ENCODE peak calls at places on chromosomes 6 and 20, in four cellular contexts. Q is foreskin keratinocyte, T is endodermal cell, M is HCT116. N is an unnamed sample. For H3K4me1, the result is how much of the 10 kb centered on the place peaks cover.

GRCh38 chr6:125432014-125432413 is 130.2 kb upstream of the HDDC2 start:
- DNase-seq in M (no peak), T (no peak), Q (no peak), N (no peak)

GRCh38 chr20:22584922-22585785 is 782 bp upstream of the FOXA2 start:
- DNase-seq in M (no peak), T (peak), Q (no peak), N (no peak)

GRCh38 chr6:121260651-121261102 is 73.6 kb downstream of the TBC1D32 start:
- DNase-seq in Q (peak), M (no peak), T (no peak), N (no peak)

GRCh38 chr20:63898882-63899558 is 4.1 kb downstream of the DNAJC5 start:
- DNase-seq in T (no peak), Q (no peak), M (no peak), N (no peak)

GRCh38 chr6:34515473-34516387 is 40.4 kb downstream of the SPDEF start:
- DNase-seq in M (no peak), Q (no peak), T (peak), N (no peak)

GRCh38 chr6:56842602-56843475 is 112.1 kb upstream of the BEND6 start:
- DNase-seq in M (no peak), Q (peak), T (peak), N (peak)

GRCh38 chr6:43935921-43936320 is 165.9 kb downstream of the VEGFA start:
- DNase-seq in Q (no peak), T (no peak), M (no peak), N (no peak)

GRCh38 chr6:163340201-163340887 is 74.2 kb upstream of the QKI start:
- DNase-seq in M (no peak), Q (no peak), T (no peak), N (no peak)

GRCh38 chr6:125558907-125559306 is 190.5 kb upstream of the HEY2 start:
- DNase-seq in Q (peak), T (peak), M (no peak), N (no peak)

GRCh38 chr20:24960302-24960801 is 11.3 kb downstream of the CST7 start:
- DNase-seq in Q (no peak), M (no peak), T (peak), N (no peak)

GRCh38 chr6:135922170-135922569 is 70.7 kb downstream of the PDE7B start:
- DNase-seq in T (peak), M (peak), Q (peak), N (no peak)

GRCh38 chr20:47361268-47361665 is 4.8 kb upstream of the ZMYND8 start:
- DNase-seq in M (no peak), Q (no peak), T (no peak), N (no peak)

GRCh38 chr6:7624781-7625710 is 35.0 kb downstream of the SNRNP48 start:
- DNase-seq in M (no peak), T (no peak), Q (no peak), N (no peak)

GRCh38 chr6:107607109-107607508 is 117.2 kb downstream of the SOBP start:
- DNase-seq in Q (no peak), T (no peak), M (no peak), N (no peak)

GRCh38 chr6:26594730-26595632 is 1.8 kb upstream of the ABT1 start:
- DNase-seq in T (peak), M (peak), Q (peak), N (no peak)

GRCh38 chr20:60036346-60037119 is 78.3 kb downstream of the CDH26 start:
- DNase-seq in Q (no peak), M (no peak), T (no peak), N (no peak)

GRCh38 chr6:170291271-170292110 is 613 bp upstream of the DLL1 start:
- DNase-seq in T (peak), M (no peak), Q (peak), N (no peak)

GRCh38 chr6:8082954-8083858 is 19.0 kb upstream of the BLOC1S5 start:
- DNase-seq in Q (peak), M (peak), T (no peak), N (no peak)

GRCh38 chr20:33009214-33010132 is 2.0 kb downstream of the BPIFB2 start:
- DNase-seq in M (no peak), Q (no peak), T (no peak), N (no peak)

GRCh38 chr6:167970236-167970635 is 27.2 kb upstream of the KIF25 start:
- DNase-seq in Q (no peak), M (no peak), T (no peak), N (no peak)

GRCh38 chr6:9186148-9186547 is 750.8 kb upstream of the SLC35B3 start:
- DNase-seq in Q (no peak), M (no peak), T (no peak), N (no peak)

GRCh38 chr20:59939052-59939878 is 840 bp downstream of the PPP1R3D start:
- DNase-seq in T (peak), Q (no peak), M (no peak), N (no peak)

GRCh38 chr6:118903134-118903533 is 9.2 kb downstream of the ASF1A start:
- DNase-seq in Q (no peak), T (no peak), M (no peak), N (no peak)

GRCh38 chr6:158213925-158214674 is 46.0 kb downstream of the GTF2H5 start:
- DNase-seq in Q (peak), M (peak), T (peak), N (peak)

GRCh38 chr6:38509713-38510112 is 130.0 kb downstream of the BTBD9 start:
- DNase-seq in Q (peak), T (no peak), M (peak), N (no peak)

GRCh38 chr20:62637110-62637509 is 5.2 kb upstream of the SLCO4A1 start:
- DNase-seq in T (no peak), M (no peak), Q (no peak), N (no peak)

GRCh38 chr6:31495580-31495979 is 2.4 kb upstream of the MICB start:
- DNase-seq in T (no peak), M (no peak), Q (peak), N (no peak)

GRCh38 chr20:2741463-2741862 is 48.9 kb downstream of the EBF4 start:
- DNase-seq in M (no peak), Q (no peak), T (no peak), N (peak)

GRCh38 chr20:4245542-4245941 is 230.2 kb upstream of the RNF24 start:
- DNase-seq in T (no peak), Q (no peak), M (no peak), N (no peak)

GRCh38 chr20:21139881-21140566 is 14.1 kb downstream of the KIZ start:
- DNase-seq in M (no peak), T (no peak), Q (no peak), N (no peak)

GRCh38 chr6:18241208-18241836 is 23.0 kb downstream of the DEK start:
- DNase-seq in M (peak), T (no peak), Q (peak), N (no peak)

GRCh38 chr6:170148709-170149470 is 142.0 kb downstream of the DLL1 start:
- DNase-seq in Q (no peak), T (peak), M (no peak), N (no peak)

GRCh38 chr6:144321839-144322591 is 36.9 kb downstream of the UTRN start:
- DNase-seq in M (no peak), T (peak), Q (no peak), N (no peak)

GRCh38 chr20:62066983-62067433 is 1.3 kb upstream of the TAF4 start:
- DNase-seq in M (no peak), T (peak), Q (no peak), N (no peak)

GRCh38 chr6:149271348-149272340 is 45.9 kb upstream of the TAB2 start:
- DNase-seq in M (no peak), T (no peak), Q (no peak), N (peak)

GRCh38 chr6:57421503-57421902 is 104.1 kb downstream of the PRIM2 start:
- DNase-seq in T (no peak), M (no peak), Q (no peak), N (no peak)

GRCh38 chr6:48834706-48835105 is 628.3 kb downstream of the MMUT start:
- DNase-seq in M (no peak), Q (no peak), T (no peak), N (no peak)

GRCh38 chr20:46289416-46289815 is 18.9 kb downstream of the CDH22 start:
- DNase-seq in M (no peak), Q (no peak), T (no peak), N (no peak)

DNA sequence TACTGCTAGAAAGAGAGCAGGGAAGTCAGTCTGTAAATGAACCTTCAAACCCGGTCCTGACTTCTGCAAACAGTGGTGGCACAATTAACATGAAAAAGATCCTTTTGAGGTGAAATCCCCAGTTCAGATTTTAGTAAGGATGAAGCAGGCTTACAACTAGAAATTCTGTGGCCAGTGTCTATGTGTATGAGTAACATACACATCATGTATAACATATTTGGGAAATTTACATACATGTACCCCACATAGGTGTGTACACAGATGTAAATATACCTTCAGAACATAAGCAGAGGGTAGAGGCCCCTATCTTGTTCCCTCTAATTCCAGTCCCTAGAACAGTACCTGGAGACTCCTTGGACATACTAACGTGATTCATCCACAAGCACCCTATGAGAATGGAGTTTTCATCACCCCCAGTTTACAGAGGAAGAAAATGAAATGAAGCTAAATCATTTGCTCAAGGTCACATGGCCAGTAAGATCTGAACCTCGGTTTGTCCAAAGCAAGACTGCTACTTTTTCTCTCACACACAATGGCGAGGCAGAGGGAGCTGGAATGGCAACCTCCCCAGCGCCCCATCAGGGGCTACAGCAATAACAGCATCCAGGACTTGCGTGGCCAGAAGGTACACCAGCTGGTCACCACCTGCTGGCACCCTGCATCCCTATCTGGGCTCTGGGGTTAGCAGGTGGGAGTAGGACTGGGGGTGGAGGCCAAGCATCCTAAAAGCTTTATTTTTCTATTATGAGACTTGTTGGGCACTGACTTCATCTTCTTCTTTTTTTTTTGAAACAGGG is 41.6 kb downstream of the TTI1 start:
- DNase-seq in T (no peak), M (no peak), Q (no peak), N (no peak)
- H3K4me1 ChIP-seq in T (under half), M (under half), Q (under half), N (under half)

DNA sequence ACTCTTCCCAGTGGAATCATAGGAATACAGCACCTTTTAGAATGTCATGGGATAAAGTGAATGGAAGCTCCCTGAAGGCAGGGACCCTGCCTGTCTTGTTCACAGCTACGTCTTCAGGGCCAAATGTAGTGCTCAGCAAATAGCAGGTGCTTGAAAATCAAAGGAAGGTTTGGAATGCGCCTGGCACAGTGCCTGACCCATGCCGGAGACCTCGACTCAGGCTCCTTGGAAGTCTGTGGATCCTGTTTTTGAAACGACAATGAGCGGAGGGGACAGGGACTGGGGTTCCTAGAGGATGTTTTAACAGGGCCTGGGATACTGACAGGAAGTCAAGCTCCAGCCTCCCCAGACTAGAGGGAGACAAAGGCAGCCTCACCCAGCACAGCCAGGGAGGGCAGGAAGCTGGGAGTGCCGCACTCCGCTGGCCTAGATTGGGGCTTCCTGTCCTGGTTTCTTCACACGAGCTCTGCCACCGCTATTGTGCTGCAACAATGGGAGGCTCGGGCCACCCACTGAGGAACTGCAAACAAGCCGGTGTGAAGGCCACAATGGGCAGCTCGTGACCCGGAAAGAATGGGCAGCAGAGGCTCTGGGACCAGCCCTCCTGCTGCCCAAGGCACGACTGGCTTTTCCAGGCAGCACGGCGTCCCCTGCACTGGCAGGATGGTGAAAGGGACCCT is 76.7 kb downstream of the PREX1 start:
- DNase-seq in T (peak), M (no peak), Q (no peak), N (no peak)
- H3K4me1 ChIP-seq in T (under half), M (under half), Q (under half), N (under half)

GRCh38 chr6:111823012-111823411 is 50.2 kb downstream of the FYN start:
- DNase-seq in Q (no peak), T (no peak), M (no peak), N (no peak)

GRCh38 chr6:111819458-111819857 is 53.8 kb downstream of the FYN start:
- DNase-seq in T (no peak), Q (no peak), M (no peak), N (no peak)

GRCh38 chr6:111813247-111814162 is 59.7 kb downstream of the FYN start:
- DNase-seq in T (no peak), M (no peak), Q (peak), N (no peak)

GRCh38 chr6:111817451-111818146 is 55.7 kb downstream of the FYN start:
- DNase-seq in Q (no peak), T (no peak), M (no peak), N (no peak)

DNA sequence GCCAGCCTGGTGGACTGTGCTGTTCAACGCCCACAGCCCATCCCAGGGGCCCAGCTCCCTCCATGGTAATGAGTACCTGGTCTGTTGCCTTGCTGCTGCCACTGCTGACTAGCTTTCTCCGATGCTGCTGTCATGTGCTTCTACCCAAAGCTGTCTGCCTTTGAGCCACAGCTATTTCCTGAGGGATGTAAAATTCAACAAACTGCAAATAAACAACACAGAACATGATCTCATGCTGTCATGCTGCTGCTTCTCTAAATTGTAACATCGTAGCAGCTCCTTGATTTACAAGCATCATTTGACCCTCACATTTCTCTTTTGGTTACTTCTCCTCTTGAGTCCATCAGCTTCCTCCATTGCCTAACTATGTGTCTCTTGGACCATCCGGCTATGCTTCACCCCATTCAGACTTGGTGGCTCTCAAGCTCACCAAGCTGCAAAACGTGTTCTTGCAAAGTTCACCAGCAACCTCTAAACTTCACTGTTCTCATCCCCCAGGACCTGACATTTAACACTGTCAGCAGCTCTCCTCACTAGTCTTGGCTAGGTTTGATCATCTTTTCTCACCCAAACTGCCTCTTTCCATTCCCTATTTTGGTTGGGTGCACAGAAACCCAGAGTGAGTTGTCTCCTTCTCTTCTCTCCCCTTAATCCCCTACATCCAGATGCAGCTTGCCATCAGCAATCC is 54.6 kb downstream of the FYN start:
- DNase-seq in Q (no peak), M (no peak), T (no peak), N (no peak)
- H3K4me1 ChIP-seq in Q (under half), M (under half), T (under half), N (under half)

DNA sequence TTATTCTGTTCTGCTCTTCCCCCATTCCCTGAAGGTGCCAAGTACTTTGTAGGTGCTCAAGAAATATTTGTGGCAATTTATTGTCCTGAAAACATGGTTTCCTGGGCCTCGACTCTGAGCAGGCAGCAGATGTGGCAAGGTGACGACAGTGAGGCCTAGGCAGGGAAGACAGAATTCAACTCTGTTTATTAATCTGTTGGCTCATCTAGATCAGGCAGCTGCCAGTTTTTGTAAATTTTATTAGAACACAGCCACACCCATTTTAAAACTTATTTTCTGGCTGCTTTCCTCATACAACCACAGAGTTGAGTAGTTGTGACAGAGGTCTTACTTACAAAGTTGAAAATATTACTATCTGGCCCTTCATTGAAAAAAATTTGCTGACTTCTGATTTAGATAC is 24.5 kb downstream of the MAPK14 start:
- DNase-seq in T (no peak), Q (no peak), M (no peak), N (no peak)
- H3K4me1 ChIP-seq in T (under half), Q (under half), M (under half), N (under half)

GRCh38 chr20:976033-976432 is 26.1 kb downstream of the RSPO4 start:
- DNase-seq in T (no peak), M (no peak), Q (no peak), N (no peak)

GRCh38 chr20:972256-972655 is 29.9 kb downstream of the RSPO4 start:
- DNase-seq in M (no peak), Q (no peak), T (no peak), N (no peak)

GRCh38 chr20:973785-974194 is 28.3 kb downstream of the RSPO4 start:
- DNase-seq in M (peak), T (peak), Q (peak), N (peak)

GRCh38 chr20:982754-983153 is 19.4 kb downstream of the RSPO4 start:
- DNase-seq in Q (no peak), M (no peak), T (peak), N (no peak)

GRCh38 chr20:977021-977420 is 25.1 kb downstream of the RSPO4 start:
- DNase-seq in Q (no peak), T (peak), M (no peak), N (no peak)
- H3K4me1 ChIP-seq in Q (under half), T (under half), M (under half), N (under half)

GRCh38 chr20:34993941-34994508 is 38.4 kb downstream of the MYH7B start:
- DNase-seq in M (no peak), Q (no peak), T (no peak), N (no peak)

GRCh38 chr20:34996243-34996984 is 40.7 kb downstream of the MYH7B start:
- DNase-seq in T (no peak), Q (no peak), M (no peak), N (no peak)

GRCh38 chr20:34994509-34995131 is 39.0 kb downstream of the MYH7B start:
- DNase-seq in T (no peak), Q (no peak), M (no peak), N (no peak)

GRCh38 chr20:34995696-34996095 is 40.0 kb downstream of the MYH7B start:
- DNase-seq in Q (no peak), T (no peak), M (no peak), N (no peak)

DNA sequence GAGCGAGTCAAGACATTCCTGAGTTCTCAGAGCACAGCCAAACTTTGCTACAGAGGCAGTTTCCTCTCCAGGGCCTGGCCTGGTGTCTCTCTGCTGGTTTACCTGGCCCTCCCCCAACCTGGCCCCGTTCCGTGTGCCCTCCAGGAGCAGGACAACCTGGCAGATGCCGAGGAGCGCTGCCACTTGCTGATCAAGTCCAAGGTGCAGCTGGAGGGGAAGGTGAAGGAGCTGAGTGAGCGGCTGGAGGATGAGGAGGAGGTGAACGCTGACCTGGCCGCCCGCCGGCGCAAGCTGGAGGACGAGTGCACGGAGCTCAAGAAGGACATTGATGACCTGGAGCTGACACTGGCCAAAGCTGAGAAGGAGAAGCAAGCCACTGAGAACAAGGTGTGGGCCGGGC is 39.5 kb downstream of the MYH7B start:
- DNase-seq in Q (no peak), M (no peak), T (no peak), N (no peak)
- H3K4me1 ChIP-seq in Q (under half), M (under half), T (under half), N (under half)

GRCh38 chr6:156956286-156956685 is 179.1 kb downstream of the ARID1B start:
- DNase-seq in T (no peak), Q (no peak), M (no peak), N (no peak)

GRCh38 chr6:156954781-156955180 is 177.6 kb downstream of the ARID1B start:
- DNase-seq in Q (no peak), T (no peak), M (no peak), N (no peak)

GRCh38 chr6:156960525-156960924 is 183.3 kb downstream of the ARID1B start:
- DNase-seq in Q (no peak), T (no peak), M (no peak), N (no peak)

GRCh38 chr6:156955494-156956183 is 178.5 kb downstream of the ARID1B start:
- DNase-seq in T (no peak), Q (no peak), M (no peak), N (no peak)

GRCh38 chr6:156957931-156958547 is 180.9 kb downstream of the ARID1B start:
- DNase-seq in Q (no peak), T (no peak), M (no peak), N (no peak)
- H3K4me1 ChIP-seq in Q (under half), T (under half), M (under half), N (under half)

N was measured in naive thymus-derived CD4-positive, alpha-beta T cell.